ENCODE peak calls at places on chromosomes 7 and 10, in seven cellular contexts. One of them, this sample, is unnamed.

GRCh38 chr7:96182424-96183158 is 139.3 kb downstream of the SLC25A13 start:
- DNase-seq in hepatocyte: no peak
- DNase-seq in testis: no peak
- DNase-seq in fibroblast of mammary gland: no peak
- DNase-seq in cardiac muscle cell: no peak
- DNase-seq in astrocyte: no peak
- DNase-seq in spleen: no peak
- DNase-seq in this sample: no peak

GRCh38 chr10:100725869-100726426 is 19.4 kb upstream of the PAX2 start:
- DNase-seq in fibroblast of mammary gland: no peak
- DNase-seq in testis: no peak
- DNase-seq in hepatocyte: no peak
- DNase-seq in spleen: peak; percentile 42
- DNase-seq in cardiac muscle cell: no peak
- DNase-seq in astrocyte: no peak
- DNase-seq in this sample: no peak

GRCh38 chr7:45682836-45683555 is 108.8 kb downstream of the ADCY1 start:
- DNase-seq in cardiac muscle cell: peak; percentile 49
- DNase-seq in fibroblast of mammary gland: peak; percentile 75
- DNase-seq in testis: peak; percentile 4
- DNase-seq in astrocyte: peak; percentile 73
- DNase-seq in spleen: peak; percentile 19
- DNase-seq in hepatocyte: no peak
- DNase-seq in this sample: no peak

GRCh38 chr10:95229724-95230627 is 35.9 kb downstream of the ACSM6 start:
- DNase-seq in astrocyte: peak; percentile 98
- DNase-seq in testis: no peak
- DNase-seq in spleen: no peak
- DNase-seq in cardiac muscle cell: peak; percentile 94
- DNase-seq in hepatocyte: peak; percentile 35
- DNase-seq in fibroblast of mammary gland: peak; percentile 98
- DNase-seq in this sample: no peak

GRCh38 chr7:50807026-50807730 is 24.5 kb upstream of the GRB10 start:
- DNase-seq in cardiac muscle cell: no peak
- DNase-seq in hepatocyte: no peak
- DNase-seq in testis: no peak
- DNase-seq in astrocyte: peak; percentile 77
- DNase-seq in fibroblast of mammary gland: no peak
- DNase-seq in spleen: no peak
- DNase-seq in this sample: no peak

GRCh38 chr10:91579351-91579985 is 53.4 kb downstream of the PPP1R3C start:
- DNase-seq in spleen: no peak
- DNase-seq in cardiac muscle cell: no peak
- DNase-seq in testis: no peak
- DNase-seq in astrocyte: peak; percentile 79
- DNase-seq in fibroblast of mammary gland: no peak
- DNase-seq in hepatocyte: no peak
- DNase-seq in this sample: no peak

GRCh38 chr7:103934508-103934907 is 55.0 kb downstream of the RELN start:
- DNase-seq in fibroblast of mammary gland: no peak
- DNase-seq in spleen: no peak
- DNase-seq in testis: peak; percentile 15
- DNase-seq in astrocyte: no peak
- DNase-seq in hepatocyte: no peak
- DNase-seq in cardiac muscle cell: no peak
- DNase-seq in this sample: no peak

GRCh38 chr7:143408686-143409551 is at the start of gene EPHA1:
- DNase-seq in fibroblast of mammary gland: no peak
- DNase-seq in cardiac muscle cell: peak; percentile 30
- DNase-seq in spleen: no peak
- DNase-seq in astrocyte: no peak
- DNase-seq in testis: no peak
- DNase-seq in hepatocyte: peak; percentile 81
- DNase-seq in this sample: peak; percentile 84

GRCh38 chr7:101075646-101076045 is 9.6 kb upstream of the TRIM56 start:
- DNase-seq in hepatocyte: no peak
- DNase-seq in fibroblast of mammary gland: no peak
- DNase-seq in spleen: no peak
- DNase-seq in astrocyte: no peak
- DNase-seq in testis: peak; percentile 31
- DNase-seq in cardiac muscle cell: peak; percentile 42
- DNase-seq in this sample: no peak

GRCh38 chr7:85875398-85875797 is 688.5 kb upstream of the SEMA3D start:
- DNase-seq in cardiac muscle cell: no peak
- DNase-seq in fibroblast of mammary gland: no peak
- DNase-seq in testis: no peak
- DNase-seq in astrocyte: no peak
- DNase-seq in spleen: no peak
- DNase-seq in hepatocyte: no peak
- DNase-seq in this sample: no peak

GRCh38 chr7:139825666-139826290 is 3.3 kb upstream of the TBXAS1 start:
- DNase-seq in cardiac muscle cell: peak; percentile 49
- DNase-seq in spleen: no peak
- DNase-seq in fibroblast of mammary gland: peak; percentile 71
- DNase-seq in hepatocyte: peak; percentile 19
- DNase-seq in astrocyte: peak; percentile 58
- DNase-seq in testis: no peak
- DNase-seq in this sample: no peak

GRCh38 chr7:124799448-124799847 is 33.9 kb upstream of the GPR37 start:
- DNase-seq in hepatocyte: no peak
- DNase-seq in fibroblast of mammary gland: no peak
- DNase-seq in testis: no peak
- DNase-seq in astrocyte: no peak
- DNase-seq in cardiac muscle cell: no peak
- DNase-seq in spleen: no peak
- DNase-seq in this sample: no peak

GRCh38 chr7:123872908-123873307 is 27.9 kb downstream of the HYAL4 start:
- DNase-seq in cardiac muscle cell: no peak
- DNase-seq in testis: no peak
- DNase-seq in spleen: no peak
- DNase-seq in astrocyte: no peak
- DNase-seq in fibroblast of mammary gland: no peak
- DNase-seq in hepatocyte: no peak
- DNase-seq in this sample: no peak

GRCh38 chr7:130719550-130719949 is 14.5 kb downstream of the KLF14 start:
- DNase-seq in cardiac muscle cell: peak; percentile 7
- DNase-seq in hepatocyte: no peak
- DNase-seq in spleen: no peak
- DNase-seq in fibroblast of mammary gland: no peak
- DNase-seq in testis: no peak
- DNase-seq in astrocyte: peak; percentile 85
- DNase-seq in this sample: no peak

GRCh38 chr7:150994141-150994837 is 3.5 kb downstream of the NOS3 start:
- DNase-seq in testis: peak; percentile 54
- DNase-seq in fibroblast of mammary gland: no peak
- DNase-seq in hepatocyte: peak; percentile 59
- DNase-seq in cardiac muscle cell: peak; percentile 65
- DNase-seq in spleen: peak; percentile 88
- DNase-seq in astrocyte: no peak
- DNase-seq in this sample: no peak

GRCh38 chr10:3852147-3852904 is 67.3 kb upstream of the KLF6 start:
- DNase-seq in fibroblast of mammary gland: peak; percentile 99
- DNase-seq in spleen: peak; percentile 80
- DNase-seq in cardiac muscle cell: peak; percentile 96
- DNase-seq in hepatocyte: peak; percentile 95
- DNase-seq in astrocyte: peak; percentile 100
- DNase-seq in testis: peak; percentile 57
- DNase-seq in this sample: peak; percentile 95

GRCh38 chr7:28180364-28181147 is at the start of gene JAZF1:
- DNase-seq in cardiac muscle cell: peak; percentile 67
- DNase-seq in spleen: peak; percentile 92
- DNase-seq in fibroblast of mammary gland: peak; percentile 38
- DNase-seq in astrocyte: no peak
- DNase-seq in hepatocyte: peak; percentile 84
- DNase-seq in testis: peak; percentile 80
- DNase-seq in this sample: peak; percentile 64

GRCh38 chr10:102764340-102765257 is 20.9 kb downstream of the WBP1L start:
- DNase-seq in cardiac muscle cell: peak; percentile 76
- DNase-seq in fibroblast of mammary gland: peak; percentile 86
- DNase-seq in astrocyte: no peak
- DNase-seq in spleen: no peak
- DNase-seq in testis: no peak
- DNase-seq in hepatocyte: peak; percentile 32
- DNase-seq in this sample: no peak

GRCh38 chr10:124741922-124742417 is 2.2 kb downstream of the FAM53B start:
- DNase-seq in cardiac muscle cell: no peak
- DNase-seq in hepatocyte: peak; percentile 15
- DNase-seq in astrocyte: no peak
- DNase-seq in testis: peak; percentile 90
- DNase-seq in spleen: peak; percentile 51
- DNase-seq in fibroblast of mammary gland: no peak
- DNase-seq in this sample: no peak

GRCh38 chr7:29146082-29146706 is at the start of gene CPVL:
- DNase-seq in spleen: peak; percentile 84
- DNase-seq in hepatocyte: peak; percentile 54
- DNase-seq in cardiac muscle cell: no peak
- DNase-seq in astrocyte: no peak
- DNase-seq in testis: peak; percentile 91
- DNase-seq in fibroblast of mammary gland: no peak
- DNase-seq in this sample: peak; percentile 69

GRCh38 chr10:4407783-4408182 is 418.2 kb upstream of the AKR1E2 start:
- DNase-seq in fibroblast of mammary gland: peak; percentile 88
- DNase-seq in astrocyte: peak; percentile 33
- DNase-seq in hepatocyte: no peak
- DNase-seq in spleen: no peak
- DNase-seq in testis: no peak
- DNase-seq in cardiac muscle cell: peak; percentile 47
- DNase-seq in this sample: no peak

GRCh38 chr7:24343614-24344013 is 59.6 kb downstream of the NPY start:
- DNase-seq in spleen: no peak
- DNase-seq in fibroblast of mammary gland: no peak
- DNase-seq in astrocyte: no peak
- DNase-seq in testis: no peak
- DNase-seq in hepatocyte: no peak
- DNase-seq in cardiac muscle cell: no peak
- DNase-seq in this sample: no peak

GRCh38 chr10:84293574-84294016 is 34.8 kb upstream of the CCSER2 start:
- DNase-seq in cardiac muscle cell: no peak
- DNase-seq in hepatocyte: no peak
- DNase-seq in astrocyte: no peak
- DNase-seq in spleen: no peak
- DNase-seq in fibroblast of mammary gland: no peak
- DNase-seq in testis: no peak
- DNase-seq in this sample: no peak

GRCh38 chr10:75377869-75378268 is 23.7 kb downstream of the ZNF503 start:
- DNase-seq in fibroblast of mammary gland: no peak
- DNase-seq in testis: no peak
- DNase-seq in astrocyte: no peak
- DNase-seq in spleen: no peak
- DNase-seq in hepatocyte: no peak
- DNase-seq in cardiac muscle cell: no peak
- DNase-seq in this sample: no peak

DNA sequence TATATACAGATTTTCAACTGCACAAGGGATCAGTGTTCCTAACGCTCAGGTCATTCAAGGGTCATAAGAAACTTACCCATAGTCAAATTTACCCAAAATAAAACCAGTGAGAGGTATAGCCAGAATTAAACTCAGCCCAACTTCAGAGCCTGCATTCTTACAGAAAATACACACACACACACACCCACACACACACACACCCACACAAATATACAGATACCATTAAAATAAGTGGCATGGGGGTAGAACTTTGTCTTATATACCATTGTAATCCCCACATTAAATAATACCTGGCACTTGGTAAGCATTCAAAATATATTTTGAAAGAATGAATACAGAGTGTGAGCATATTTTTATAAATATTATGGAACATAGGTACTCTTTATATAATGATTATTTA is 93.8 kb downstream of the CHCHD3 start:
- DNase-seq in spleen: no peak
- DNase-seq in astrocyte: no peak
- DNase-seq in cardiac muscle cell: no peak
- DNase-seq in hepatocyte: no peak
- DNase-seq in fibroblast of mammary gland: no peak
- DNase-seq in testis: no peak
- DNase-seq in this sample: no peak
- TF ChIP-seq CTCF in spleen: no peak
- TF ChIP-seq CTCF in astrocyte: no peak
- TF ChIP-seq CTCF in cardiac muscle cell: no peak
- TF ChIP-seq CTCF in hepatocyte: no peak
- TF ChIP-seq CTCF in fibroblast of mammary gland: no peak
- TF ChIP-seq CTCF in testis: no peak
- TF ChIP-seq CTCF in this sample: no peak

GRCh38 chr7:10662982-10663884 is 310.4 kb upstream of the PHF14 start:
- DNase-seq in cardiac muscle cell: no peak
- DNase-seq in testis: no peak
- DNase-seq in spleen: no peak
- DNase-seq in astrocyte: no peak
- DNase-seq in fibroblast of mammary gland: no peak
- DNase-seq in hepatocyte: no peak
- DNase-seq in this sample: no peak

GRCh38 chr7:10657837-10658236 is 315.8 kb upstream of the PHF14 start:
- DNase-seq in testis: no peak
- DNase-seq in spleen: no peak
- DNase-seq in fibroblast of mammary gland: no peak
- DNase-seq in hepatocyte: no peak
- DNase-seq in astrocyte: no peak
- DNase-seq in cardiac muscle cell: no peak
- DNase-seq in this sample: no peak

GRCh38 chr7:10657201-10657600 is 316.5 kb upstream of the PHF14 start:
- DNase-seq in testis: no peak
- DNase-seq in cardiac muscle cell: no peak
- DNase-seq in astrocyte: no peak
- DNase-seq in fibroblast of mammary gland: no peak
- DNase-seq in spleen: no peak
- DNase-seq in hepatocyte: no peak
- DNase-seq in this sample: no peak

GRCh38 chr7:10662491-10662890 is 311.2 kb upstream of the PHF14 start:
- DNase-seq in hepatocyte: no peak
- DNase-seq in testis: no peak
- DNase-seq in fibroblast of mammary gland: no peak
- DNase-seq in spleen: no peak
- DNase-seq in astrocyte: no peak
- DNase-seq in cardiac muscle cell: no peak
- DNase-seq in this sample: no peak
- H3K4me3 ChIP-seq in hepatocyte: no peak overlapping the region
- H3K4me3 ChIP-seq in testis: no peak overlapping the region
- H3K4me3 ChIP-seq in fibroblast of mammary gland: no peak overlapping the region
- H3K4me3 ChIP-seq in spleen: no peak overlapping the region
- H3K4me3 ChIP-seq in astrocyte: no peak overlapping the region
- H3K4me3 ChIP-seq in cardiac muscle cell: no peak overlapping the region
- H3K4me3 ChIP-seq in this sample: no peak overlapping the region

DNA sequence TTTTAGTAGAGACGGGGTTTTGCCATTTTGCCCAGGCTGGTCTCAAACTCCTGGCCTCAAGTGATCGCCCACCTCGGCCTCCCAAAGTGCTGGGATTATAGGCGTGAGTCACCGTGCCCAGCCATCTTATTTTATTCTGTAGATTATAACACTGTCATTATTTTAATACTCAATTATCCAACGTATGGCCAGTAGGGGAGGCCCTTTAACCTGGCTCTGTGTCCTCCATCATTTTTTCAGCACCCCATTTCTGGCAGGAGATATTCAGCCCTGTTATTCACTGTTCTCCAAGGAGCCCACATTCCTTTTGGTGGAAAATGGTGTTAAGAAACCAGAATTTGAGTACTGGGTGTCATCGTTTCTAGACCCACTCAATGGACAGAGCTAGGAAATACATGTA is 31.5 kb downstream of the PDSS1 start:
- DNase-seq in testis: no peak
- DNase-seq in astrocyte: no peak
- DNase-seq in fibroblast of mammary gland: no peak
- DNase-seq in spleen: no peak
- DNase-seq in hepatocyte: no peak
- DNase-seq in cardiac muscle cell: no peak
- DNase-seq in this sample: no peak
- TF ChIP-seq CTCF in testis: no peak
- TF ChIP-seq CTCF in astrocyte: no peak
- TF ChIP-seq CTCF in fibroblast of mammary gland: no peak
- TF ChIP-seq CTCF in spleen: no peak
- TF ChIP-seq CTCF in hepatocyte: no peak
- TF ChIP-seq CTCF in cardiac muscle cell: no peak
- TF ChIP-seq CTCF in this sample: no peak

GRCh38 chr7:149866139-149866785 is 7.5 kb upstream of the ATP6V0E2 start:
- DNase-seq in fibroblast of mammary gland: no peak
- DNase-seq in cardiac muscle cell: no peak
- DNase-seq in spleen: no peak
- DNase-seq in testis: no peak
- DNase-seq in hepatocyte: no peak
- DNase-seq in astrocyte: no peak
- DNase-seq in this sample: no peak
- H3K4me3 ChIP-seq in fibroblast of mammary gland: no peak overlapping the region
- H3K4me3 ChIP-seq in cardiac muscle cell: no peak overlapping the region
- H3K4me3 ChIP-seq in spleen: no peak overlapping the region
- H3K4me3 ChIP-seq in testis: no peak overlapping the region
- H3K4me3 ChIP-seq in hepatocyte: no peak overlapping the region
- H3K4me3 ChIP-seq in astrocyte: no peak overlapping the region
- H3K4me3 ChIP-seq in this sample: no peak overlapping the region

This sample was measured in body of pancreas.